ENCODE peak calls at places on chromosomes 11 and 22, in five cellular contexts. A, D, W, T and O are unnamed samples.
A peak's percentile ranks its signal among the peaks of the same experiment; 100 is the strongest.

GRCh38 chr11:45082744-45083543 is 63.5 kb upstream of the PRDM11 start:
- DNase-seq in A (no peak), D (no peak), W (no peak), T (peak; percentile 66), O (no peak)

GRCh38 chr11:19814421-19814820 is 101.8 kb downstream of the NAV2 start:
- DNase-seq in A (no peak), D (no peak), W (no peak), T (no peak), O (no peak)

GRCh38 chr11:20367313-20367948 is 3.9 kb downstream of the HTATIP2 start:
- DNase-seq in A (no peak), D (no peak), W (peak; percentile 71), T (no peak), O (no peak)

GRCh38 chr11:92477686-92478085 is 253.1 kb downstream of the FAT3 start:
- DNase-seq in A (no peak), D (no peak), W (no peak), T (no peak), O (no peak)

GRCh38 chr11:67262731-67263675 is 3.3 kb upstream of the GRK2 start:
- DNase-seq in A (peak; percentile 75), D (peak; percentile 73), W (peak; percentile 83), T (peak; percentile 84), O (peak; percentile 91)

GRCh38 chr11:3859373-3859881 is 4.0 kb downstream of the STIM1 start:
- DNase-seq in A (no peak), D (no peak), W (no peak), T (no peak), O (peak; percentile 81)

GRCh38 chr11:64339754-64340408 is at the start of gene CCDC88B:
- DNase-seq in A (no peak), D (no peak), W (peak; percentile 51), T (peak; percentile 95), O (peak; percentile 74)

GRCh38 chr22:37870273-37870672 is 21.1 kb downstream of the EIF3L start:
- DNase-seq in A (no peak), D (no peak), W (no peak), T (no peak), O (no peak)

GRCh38 chr22:27983361-27983791 is 64.3 kb upstream of the PITPNB start:
- DNase-seq in A (no peak), D (no peak), W (no peak), T (peak; percentile 9), O (no peak)

GRCh38 chr11:72119188-72119587 is 6.7 kb upstream of the ANAPC15 start:
- DNase-seq in A (no peak), D (no peak), W (no peak), T (no peak), O (no peak)

GRCh38 chr11:85953491-85954143 is 98.4 kb downstream of the CCDC83 start:
- DNase-seq in A (no peak), D (no peak), W (no peak), T (no peak), O (no peak)

GRCh38 chr11:66878554-66878953 is 21.7 kb downstream of the LRFN4 start:
- DNase-seq in A (no peak), D (peak; percentile 60), W (peak; percentile 51), T (no peak), O (no peak)

GRCh38 chr22:24444729-24445466 is 17.5 kb downstream of the ADORA2A start:
- DNase-seq in A (no peak), D (no peak), W (no peak), T (no peak), O (peak; percentile 58)

GRCh38 chr11:16960250-16960649 is 54.0 kb downstream of the PLEKHA7 start:
- DNase-seq in A (no peak), D (no peak), W (no peak), T (no peak), O (no peak)

GRCh38 chr11:120062561-120062930 is 75.4 kb downstream of the TRIM29 start:
- DNase-seq in A (no peak), D (no peak), W (no peak), T (no peak), O (no peak)

GRCh38 chr11:9146477-9146876 is 55.1 kb upstream of the SCUBE2 start:
- DNase-seq in A (no peak), D (no peak), W (no peak), T (no peak), O (no peak)

GRCh38 chr11:67364783-67365525 is 8.4 kb downstream of the CLCF1 start:
- DNase-seq in A (no peak), D (no peak), W (no peak), T (peak; percentile 53), O (no peak)

GRCh38 chr22:38843201-38843715 is 570 bp downstream of the NPTXR start:
- DNase-seq in A (no peak), D (no peak), W (peak; percentile 56), T (peak; percentile 22), O (peak; percentile 73)

GRCh38 chr22:44316393-44317162 is 3.8 kb upstream of the SHISAL1 start:
- DNase-seq in A (no peak), D (no peak), W (no peak), T (no peak), O (no peak)

GRCh38 chr11:35918716-35919115 is 25.1 kb upstream of the LDLRAD3 start:
- DNase-seq in A (no peak), D (no peak), W (no peak), T (no peak), O (no peak)

GRCh38 chr11:58043379-58043778 is 12.6 kb downstream of the OR6Q1 start:
- DNase-seq in A (no peak), D (no peak), W (no peak), T (no peak), O (no peak)

GRCh38 chr11:723120-723883 is 17.3 kb downstream of the EPS8L2 start:
- DNase-seq in A (no peak), D (no peak), W (no peak), T (peak; percentile 59), O (no peak)

GRCh38 chr22:45246060-45246985 is 5.6 kb upstream of the KIAA0930 start:
- DNase-seq in A (peak; percentile 67), D (no peak), W (peak; percentile 78), T (no peak), O (no peak)

GRCh38 chr22:44882226-44882905 is 127.4 kb downstream of the PHF21B start:
- DNase-seq in A (no peak), D (no peak), W (no peak), T (no peak), O (no peak)

GRCh38 chr11:119320593-119321524 is 3.9 kb upstream of the MCAM start:
- DNase-seq in A (no peak), D (peak; percentile 74), W (no peak), T (peak; percentile 67), O (peak; percentile 78)

GRCh38 chr11:11722861-11723260 is 101.1 kb upstream of the GALNT18 start:
- DNase-seq in A (no peak), D (no peak), W (no peak), T (no peak), O (no peak)

GRCh38 chr11:8093931-8094575 is 13.0 kb downstream of the TUB start:
- DNase-seq in A (no peak), D (no peak), W (no peak), T (no peak), O (no peak)

GRCh38 chr22:44441401-44442185 is 56.4 kb downstream of the RTL6 start:
- DNase-seq in A (no peak), D (no peak), W (no peak), T (no peak), O (no peak)

DNA sequence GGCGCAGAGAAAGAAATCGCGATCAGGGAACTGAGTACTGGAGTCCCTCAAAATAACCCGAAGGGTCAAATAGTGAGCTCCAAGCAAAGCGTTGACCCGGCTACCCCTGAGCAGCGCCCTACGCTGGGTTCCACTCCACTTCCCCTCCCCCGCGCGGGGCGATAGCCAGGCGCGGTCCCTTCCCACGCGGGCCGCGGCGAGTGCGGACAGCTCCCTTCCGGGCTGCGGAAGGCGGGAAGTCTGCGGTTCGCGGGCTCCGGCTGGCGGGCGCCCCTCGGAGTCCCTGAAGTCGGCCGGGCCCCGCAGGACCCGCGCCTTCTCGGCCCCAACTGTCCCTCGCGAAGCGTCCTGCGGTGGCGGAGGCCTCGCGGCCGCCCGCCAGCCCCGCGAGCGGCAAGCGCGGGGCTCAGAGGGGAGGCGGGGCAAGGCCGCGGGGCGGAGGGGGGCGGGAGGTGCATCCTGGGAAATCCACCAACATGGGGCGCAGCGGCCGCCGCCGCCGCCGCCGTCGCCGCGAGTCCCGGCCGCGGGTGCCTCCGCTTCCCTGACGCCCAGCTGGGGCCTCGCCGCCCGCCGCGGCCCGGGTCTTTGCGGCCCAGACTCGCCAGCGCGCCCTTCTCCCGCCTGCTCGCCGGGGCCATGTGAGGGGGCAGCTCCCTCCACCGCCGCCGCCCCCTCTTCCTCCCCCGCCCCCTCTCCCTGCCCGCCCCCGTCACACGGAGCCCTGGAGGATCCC is at the start of gene QSER1:
- DNase-seq in A (peak; percentile 49), D (peak; percentile 22), W (peak; percentile 67), T (peak; percentile 75), O (peak; percentile 76)
- TF ChIP-seq POLR2A in A (peak; percentile 48), D (peak; percentile 14), W (peak; percentile 78), T (peak; percentile 49), O (no peak)

DNA sequence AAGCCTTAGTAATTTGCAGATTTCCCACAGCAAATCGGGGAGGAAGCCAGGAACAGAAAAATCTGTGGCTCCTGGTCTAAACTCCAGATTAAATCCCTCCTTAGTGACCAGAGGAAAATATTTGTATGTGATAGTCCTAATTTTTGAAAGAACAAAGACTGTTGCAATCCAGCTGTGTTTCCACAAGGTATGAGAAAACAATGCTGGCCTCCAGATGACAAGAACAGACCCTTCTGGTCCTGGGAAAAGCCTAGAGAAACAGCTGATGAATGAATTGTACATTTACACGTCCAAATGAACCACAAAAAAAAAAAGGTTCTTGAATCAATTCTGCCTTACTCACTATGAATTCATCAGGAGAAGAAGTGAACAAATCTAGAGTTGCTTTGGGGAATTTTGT is 63.7 kb downstream of the ETS1 start:
- DNase-seq in A (no peak), D (no peak), W (no peak), T (no peak), O (no peak)
- H3K27ac ChIP-seq in A (peak overlapping the region; percentile 81), D (peak overlapping the region; percentile 96), W (peak overlapping the region; percentile 95), T (peak overlapping the region; percentile 94), O (peak overlapping the region; percentile 94)

GRCh38 chr22:36765131-36765942 is 10.6 kb downstream of the IFT27 start:
- DNase-seq in A (no peak), D (no peak), W (no peak), T (no peak), O (no peak)
- H3K4me1 ChIP-seq in A (no peaks in the 10 kb centered on the region), D (no peaks in the 10 kb centered on the region), W (no peaks in the 10 kb centered on the region), T (peaks cover 25% of the 10 kb centered on the region), O (no peaks in the 10 kb centered on the region)

GRCh38 chr11:69642549-69642912 is 1.6 kb downstream of the CCND1 start:
- DNase-seq in A (no peak), D (no peak), W (no peak), T (peak; percentile 59), O (no peak)
- TF ChIP-seq POLR2A in A (peak; percentile 56), D (no peak), W (no peak), T (no peak), O (no peak)

GRCh38 chr11:91435694-91436375 is 788.8 kb upstream of the FAT3 start:
- DNase-seq in A (no peak), D (no peak), W (no peak), T (no peak), O (no peak)
- H3K27ac ChIP-seq in A (no peak overlapping the region), D (no peak overlapping the region), W (no peak overlapping the region), T (no peak overlapping the region), O (no peak overlapping the region)